ENCODE peak calls at places on chromosome 14, in ten cellular contexts. S is ELF-1; V is HCEC 1CT; G is lung; X is naive thymus-derived CD8-positive, alpha-beta T cell; Y is cardiac fibroblast; U is fibroblast of the aortic adventitia; L is fibroblast of villous mesenchyme; M is left ventricle myocardium inferior; T is transverse colon. P is an unnamed sample.

GRCh38 chr14:63761356-63762117 is 33.7 kb upstream of the SGPP1 start:
- DNase-seq in L (no peak), M (no peak), T (no peak), S (peak; percentile 18), V (no peak), G (no peak), X (no peak), U (no peak), Y (no peak), P (no peak)

GRCh38 chr14:98593361-98593761 is 678.6 kb downstream of the BCL11B start:
- DNase-seq in X (no peak), U (no peak), S (peak; percentile 37), L (no peak), M (no peak), Y (no peak), G (peak; percentile 20), T (no peak), V (no peak), P (no peak)

GRCh38 chr14:104434214-104435076 is 145.1 kb upstream of the C14orf180 start:
- DNase-seq in L (no peak), Y (no peak), V (no peak), S (no peak), X (no peak), T (no peak), M (no peak), G (no peak), U (no peak), P (no peak)

GRCh38 chr14:30283822-30284446 is 275.0 kb upstream of the G2E3 start:
- DNase-seq in U (peak; percentile 67), M (no peak), L (peak; percentile 48), Y (peak; percentile 77), T (no peak), X (no peak), V (peak; percentile 60), S (peak; percentile 59), G (no peak), P (no peak)

GRCh38 chr14:24806061-24806678 is 172.2 kb upstream of the GZMB start:
- DNase-seq in S (peak; percentile 71), X (no peak), U (peak; percentile 65), M (peak; percentile 68), Y (peak; percentile 65), G (peak; percentile 63), T (peak; percentile 89), L (peak; percentile 50), V (peak; percentile 34), P (no peak)

GRCh38 chr14:98622208-98623051 is 649.6 kb downstream of the BCL11B start:
- DNase-seq in G (peak; percentile 9), X (no peak), S (no peak), L (no peak), U (no peak), T (no peak), M (no peak), Y (no peak), V (no peak), P (no peak)

GRCh38 chr14:63134801-63135200 is 69.4 kb upstream of the RHOJ start:
- DNase-seq in T (no peak), M (no peak), L (no peak), U (peak; percentile 14), Y (peak; percentile 31), G (no peak), S (no peak), V (peak; percentile 54), X (no peak), P (no peak)

GRCh38 chr14:24067133-24068082 is 4.0 kb upstream of the CPNE6 start:
- DNase-seq in T (no peak), U (no peak), Y (no peak), V (no peak), M (no peak), S (no peak), G (no peak), X (no peak), L (no peak), P (no peak)

GRCh38 chr14:53060046-53060445 is 93.1 kb downstream of the DDHD1 start:
- DNase-seq in V (peak; percentile 54), T (no peak), X (no peak), M (no peak), Y (peak; percentile 64), S (no peak), U (peak; percentile 11), G (no peak), L (no peak), P (no peak)

GRCh38 chr14:59278111-59278510 is 89.6 kb downstream of the DAAM1 start:
- DNase-seq in M (no peak), X (no peak), G (no peak), V (peak; percentile 97), T (no peak), L (peak; percentile 80), S (no peak), U (peak; percentile 93), Y (peak; percentile 97), P (peak; percentile 73)

GRCh38 chr14:68775614-68776126 is 17.2 kb downstream of the ZFP36L1 start:
- DNase-seq in X (no peak), T (no peak), Y (no peak), V (no peak), L (no peak), S (no peak), G (no peak), M (no peak), U (no peak), P (no peak)

GRCh38 chr14:87874676-87875075 is 118.3 kb downstream of the GALC start:
- DNase-seq in U (no peak), L (no peak), S (no peak), M (no peak), X (no peak), Y (peak; percentile 41), G (no peak), T (no peak), V (no peak), P (no peak)

GRCh38 chr14:75433631-75434556 is 6.1 kb downstream of the JDP2 start:
- DNase-seq in V (no peak), U (no peak), S (no peak), G (no peak), X (no peak), L (peak; percentile 63), Y (no peak), M (no peak), T (no peak), P (no peak)

GRCh38 chr14:84453541-84453940 is 1076.4 kb upstream of the FLRT2 start:
- DNase-seq in M (no peak), L (no peak), X (no peak), G (no peak), S (no peak), T (no peak), Y (peak; percentile 34), V (peak; percentile 7), U (no peak), P (no peak)

GRCh38 chr14:22845103-22845394 is 8.7 kb downstream of the MMP14 start:
- DNase-seq in G (no peak), T (no peak), M (no peak), Y (no peak), U (no peak), S (no peak), V (no peak), X (no peak), L (no peak), P (no peak)

GRCh38 chr14:22886500-22887259 is 3.7 kb downstream of the REM2 start:
- DNase-seq in G (peak; percentile 84), L (peak; percentile 69), Y (peak; percentile 64), X (peak; percentile 62), U (peak; percentile 41), M (peak; percentile 71), S (peak; percentile 90), T (peak; percentile 87), V (peak; percentile 62), P (no peak)

GRCh38 chr14:73059326-73059725 is 992 bp downstream of the RBM25 start:
- DNase-seq in V (no peak), L (peak; percentile 75), Y (peak; percentile 38), X (no peak), G (no peak), T (no peak), U (peak; percentile 60), S (no peak), M (no peak), P (no peak)

GRCh38 chr14:103398427-103399195 is 13.4 kb downstream of the MARK3 start:
- DNase-seq in Y (peak; percentile 61), V (peak; percentile 40), X (no peak), S (no peak), L (peak; percentile 79), M (no peak), T (no peak), G (no peak), U (peak; percentile 67), P (no peak)

GRCh38 chr14:85079842-85080741 is 449.9 kb upstream of the FLRT2 start:
- DNase-seq in G (no peak), T (no peak), L (peak; percentile 32), S (no peak), U (no peak), X (no peak), V (no peak), Y (no peak), M (no peak), P (no peak)

GRCh38 chr14:67572608-67573007 is 27.5 kb downstream of the PIGH start:
- DNase-seq in L (no peak), G (no peak), T (no peak), S (no peak), V (no peak), Y (no peak), M (no peak), X (no peak), U (no peak), P (no peak)

GRCh38 chr14:96782436-96782835 is 14.7 kb upstream of the VRK1 start:
- DNase-seq in U (no peak), Y (no peak), S (no peak), G (peak; percentile 9), L (no peak), T (no peak), M (no peak), X (no peak), V (no peak), P (no peak)

P was measured in skeletal muscle cell.